ENCODE peak calls at places on chromosomes 5 and 9, in four cellular contexts. G is H9, O is hepatocyte, S is HCT116. J is an unnamed sample.

GRCh38 chr5:7794301-7794700 is 56.6 kb downstream of the CFAP90 start:
- DNase-seq in G (no peak), O (no peak), S (no peak), J (no peak)

GRCh38 chr9:36163049-36163839 is 5.9 kb upstream of the CCIN start:
- DNase-seq in G (peak; percentile 92), O (peak; percentile 86), S (no peak), J (no peak)

GRCh38 chr5:138789771-138790242 is 36.6 kb downstream of the CTNNA1 start:
- DNase-seq in G (no peak), O (peak; percentile 34), S (peak; percentile 37), J (peak; percentile 22)

GRCh38 chr5:6480133-6481051 is 31.7 kb downstream of the UBE2QL1 start:
- DNase-seq in G (no peak), O (no peak), S (no peak), J (no peak)

GRCh38 chr5:154486427-154486866 is 8.4 kb upstream of the HAND1 start:
- DNase-seq in G (peak; percentile 45), O (peak; percentile 52), S (no peak), J (no peak)

GRCh38 chr9:3931058-3931457 is 368.8 kb downstream of the GLIS3 start:
- DNase-seq in G (no peak), O (no peak), S (no peak), J (no peak)

GRCh38 chr9:85443190-85443598 is 298.6 kb downstream of the AGTPBP1 start:
- DNase-seq in G (no peak), O (no peak), S (no peak), J (no peak)

GRCh38 chr5:26847041-26847736 is 191.2 kb downstream of the CDH9 start:
- DNase-seq in G (peak; percentile 32), O (peak; percentile 8), S (no peak), J (no peak)

GRCh38 chr9:135343136-135343535 is 136.4 kb upstream of the PPP1R26 start:
- DNase-seq in G (no peak), O (no peak), S (no peak), J (no peak)

GRCh38 chr5:32583582-32584232 is 1.6 kb upstream of the SUB1 start:
- DNase-seq in G (peak; percentile 38), O (no peak), S (no peak), J (no peak)

GRCh38 chr5:7868427-7868772 is 431 bp downstream of the FASTKD3 start:
- DNase-seq in G (no peak), O (no peak), S (no peak), J (no peak)

GRCh38 chr5:51573835-51574234 is 190.6 kb downstream of the ISL1 start:
- DNase-seq in G (no peak), O (no peak), S (no peak), J (no peak)
- H2AFZ ChIP-seq in G (no peak overlapping the region), O (no peak overlapping the region), S (no peak overlapping the region), J (no peak overlapping the region)

GRCh38 chr5:133397432-133397831 is 214.9 kb downstream of the FSTL4 start:
- DNase-seq in G (peak; percentile 18), O (no peak), S (no peak), J (no peak)
- H2AFZ ChIP-seq in G (no peak overlapping the region), O (no peak overlapping the region), S (no peak overlapping the region), J (no peak overlapping the region)

DNA sequence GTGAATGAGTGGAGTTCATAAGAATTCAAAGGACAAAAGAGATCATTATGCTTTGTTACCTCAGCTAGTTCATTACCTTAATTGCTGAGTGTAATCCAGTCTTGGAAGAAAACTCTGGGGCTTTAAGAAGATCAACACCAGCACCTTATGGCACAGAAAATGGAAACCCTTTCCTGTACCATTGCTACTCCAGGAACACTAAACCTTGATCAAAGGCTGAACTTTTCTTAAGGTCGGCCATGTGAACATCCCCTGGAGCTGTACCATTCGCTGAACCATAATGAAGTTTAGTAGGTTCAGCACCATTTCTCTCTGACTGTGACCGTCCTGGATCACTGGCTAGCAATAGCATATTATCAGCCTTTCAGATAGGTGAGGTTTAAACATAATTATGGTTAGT is 97.4 kb downstream of the PBX3 start:
- DNase-seq in G (no peak), O (no peak), S (no peak), J (no peak)
- H2AFZ ChIP-seq in G (no peak overlapping the region), O (no peak overlapping the region), S (no peak overlapping the region), J (no peak overlapping the region)

DNA sequence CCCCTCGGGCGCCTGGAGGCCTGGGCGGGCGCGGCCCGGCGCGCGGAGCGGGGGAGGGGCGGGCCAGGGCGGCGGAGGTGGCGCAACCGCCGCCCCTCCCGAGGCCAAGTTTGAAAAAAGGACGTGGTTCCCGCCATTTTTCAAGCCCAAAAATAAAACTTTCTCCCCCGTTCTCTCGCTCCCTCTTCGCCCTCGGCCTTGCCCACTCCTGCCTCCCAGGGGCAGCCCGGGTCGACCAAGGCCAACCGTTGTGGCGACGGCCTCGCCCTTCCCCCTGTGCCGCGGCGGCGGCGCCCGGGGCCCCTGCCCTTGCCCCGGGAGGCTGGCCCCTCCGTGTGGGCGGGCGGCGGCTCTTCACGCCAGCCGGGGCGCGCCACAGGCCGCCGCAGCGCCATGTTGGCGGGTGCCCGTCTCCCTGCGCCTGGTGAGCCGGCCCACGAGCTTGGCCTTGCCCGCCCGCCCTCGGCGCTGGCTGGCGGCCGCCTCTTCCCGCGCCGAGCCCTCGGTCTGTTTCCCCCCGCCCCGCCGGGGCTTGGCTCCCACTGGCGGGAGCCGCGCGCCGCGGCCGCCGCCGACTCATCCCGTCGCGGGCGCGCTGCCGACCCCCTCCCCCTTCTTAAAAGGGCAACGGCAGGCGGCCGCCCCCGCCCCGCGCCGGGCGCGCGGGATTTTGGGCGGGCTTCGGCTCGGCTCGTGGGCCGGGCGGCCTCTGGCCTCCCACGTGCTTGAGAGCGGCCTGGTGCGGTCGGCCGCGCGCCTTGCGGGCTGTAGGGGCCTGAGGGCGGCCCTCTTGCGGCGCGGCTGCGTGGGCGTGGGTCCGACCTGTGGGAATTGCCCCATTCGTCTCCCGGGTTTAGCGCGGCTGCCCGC is 1.3 kb downstream of the ANP32B start:
- DNase-seq in G (peak; percentile 34), O (peak; percentile 92), S (peak; percentile 53), J (peak; percentile 79)
- H2AFZ ChIP-seq in G (no peak overlapping the region), O (peak overlapping the region; percentile 79), S (no peak overlapping the region), J (peak overlapping the region; percentile 63)

GRCh38 chr5:89024082-89024481 is 141.1 kb upstream of the MEF2C start:
- DNase-seq in G (no peak), O (no peak), S (no peak), J (no peak)
- H2AFZ ChIP-seq in G (no peak overlapping the region), O (no peak overlapping the region), S (no peak overlapping the region), J (no peak overlapping the region)

GRCh38 chr5:1883120-1883924 is 597 bp upstream of the IRX4 start:
- DNase-seq in G (peak; percentile 63), O (peak; percentile 41), S (no peak), J (no peak)
- H2AFZ ChIP-seq in G (no peak overlapping the region), O (peak overlapping the region; percentile 66), S (peak overlapping the region; percentile 21), J (no peak overlapping the region)

DNA sequence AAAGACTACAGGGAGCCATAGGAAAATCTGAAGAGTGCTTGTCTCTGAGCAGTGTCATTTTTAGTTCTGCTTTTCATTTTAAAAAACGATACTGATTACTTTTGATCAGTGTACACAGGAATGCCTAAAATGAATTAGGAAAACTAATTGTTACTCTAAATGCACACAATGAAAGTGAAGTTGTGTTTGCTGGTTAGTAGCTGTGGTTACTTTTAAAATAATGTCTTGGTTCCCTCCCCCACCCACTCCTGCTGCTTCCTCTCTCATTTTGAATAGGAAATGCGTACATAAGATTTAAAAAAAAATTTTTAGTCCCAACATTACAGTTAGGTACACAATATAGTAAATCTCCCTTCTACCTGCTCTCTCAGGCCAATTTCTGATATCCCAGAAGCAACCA is 47.5 kb upstream of the PLPP1 start:
- DNase-seq in G (no peak), O (no peak), S (no peak), J (no peak)
- H2AFZ ChIP-seq in G (no peak overlapping the region), O (no peak overlapping the region), S (no peak overlapping the region), J (peak overlapping the region; percentile 35)

J was measured in DND-41.